ENCODE peak calls at places on chromosomes 7 and 10, in four cellular contexts. S, J, D and R are unnamed samples. For H3K9me3, the result is how much of the 10 kb centered on the place peaks cover.

GRCh38 chr7:22665816-22666375 is 61.1 kb upstream of the IL6 start:
- DNase-seq in J (no peak), D (no peak), S (no peak), R (no peak)

GRCh38 chr10:62374862-62375710 is 917 bp downstream of the ZNF365 start:
- DNase-seq in J (peak), S (no peak), D (no peak), R (no peak)

GRCh38 chr7:43039346-43039745 is 73.1 kb upstream of the HECW1 start:
- DNase-seq in S (no peak), D (no peak), J (no peak), R (no peak)

GRCh38 chr7:98935811-98936210 is 57.5 kb downstream of the TRRAP start:
- DNase-seq in J (no peak), D (no peak), S (no peak), R (no peak)

GRCh38 chr10:109996225-109996624 is 11.6 kb upstream of the ADD3 start:
- DNase-seq in J (no peak), D (no peak), S (no peak), R (no peak)

GRCh38 chr7:16785316-16785715 is 19.5 kb downstream of the AGR2 start:
- DNase-seq in S (no peak), J (no peak), D (no peak), R (no peak)

GRCh38 chr10:71968553-71969474 is 4.6 kb downstream of the CHST3 start:
- DNase-seq in J (peak), S (peak), D (no peak), R (no peak)

GRCh38 chr10:88038268-88038667 is 174.8 kb downstream of the PTEN start:
- DNase-seq in D (no peak), S (no peak), J (no peak), R (no peak)

GRCh38 chr7:256461-256940 is 33.5 kb upstream of the FOXL3 start:
- DNase-seq in J (no peak), S (no peak), D (peak), R (no peak)

DNA sequence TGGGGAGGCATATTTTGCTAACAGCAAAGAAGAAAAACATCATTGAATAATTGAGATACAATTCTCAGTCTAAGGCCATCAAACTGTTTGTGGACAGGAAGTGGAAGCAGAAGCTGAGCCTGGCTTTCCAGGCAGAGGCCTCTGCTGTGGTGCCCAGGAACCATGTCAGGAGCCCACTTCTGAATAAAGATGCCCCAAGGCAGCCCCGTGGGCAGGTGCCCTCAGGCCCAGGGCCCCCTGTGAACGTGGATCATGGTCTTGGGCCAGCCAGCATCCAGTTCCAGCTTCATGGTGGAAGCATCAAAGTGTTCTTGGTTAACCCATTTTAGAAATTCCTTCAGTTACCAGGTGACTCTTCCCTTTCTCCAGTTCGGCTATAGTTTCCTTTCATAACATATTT is 346.8 kb downstream of the PTPRN2 start:
- DNase-seq in S (no peak), J (no peak), D (no peak), R (no peak)
- H3K9me3 ChIP-seq in S (under half), J (under half), D (under half), R (under half)

GRCh38 chr10:123522702-123523312 is 143.3 kb upstream of the GPR26 start:
- DNase-seq in J (no peak), S (no peak), D (no peak), R (no peak)

GRCh38 chr10:123523833-123524232 is 142.3 kb upstream of the GPR26 start:
- DNase-seq in S (no peak), D (no peak), J (no peak), R (no peak)

GRCh38 chr10:123529146-123529760 is 136.9 kb upstream of the GPR26 start:
- DNase-seq in D (no peak), J (no peak), S (no peak), R (no peak)

GRCh38 chr10:123527122-123527521 is 139.0 kb upstream of the GPR26 start:
- DNase-seq in S (no peak), J (no peak), D (no peak), R (no peak)

GRCh38 chr10:123526356-123527079 is 139.6 kb upstream of the GPR26 start:
- DNase-seq in D (no peak), S (no peak), J (no peak), R (no peak)
- H3K9me3 ChIP-seq in D (under half), S (under half), J (under half), R (under half)

GRCh38 chr7:149529136-149529718 is 31.6 kb upstream of the ZNF746 start:
- DNase-seq in D (no peak), J (no peak), S (no peak), R (no peak)

GRCh38 chr7:149524399-149524798 is 26.8 kb upstream of the ZNF746 start:
- DNase-seq in D (no peak), S (no peak), J (no peak), R (no peak)

GRCh38 chr7:149527414-149527813 is 29.8 kb upstream of the ZNF746 start:
- DNase-seq in D (no peak), S (no peak), J (no peak), R (no peak)

DNA sequence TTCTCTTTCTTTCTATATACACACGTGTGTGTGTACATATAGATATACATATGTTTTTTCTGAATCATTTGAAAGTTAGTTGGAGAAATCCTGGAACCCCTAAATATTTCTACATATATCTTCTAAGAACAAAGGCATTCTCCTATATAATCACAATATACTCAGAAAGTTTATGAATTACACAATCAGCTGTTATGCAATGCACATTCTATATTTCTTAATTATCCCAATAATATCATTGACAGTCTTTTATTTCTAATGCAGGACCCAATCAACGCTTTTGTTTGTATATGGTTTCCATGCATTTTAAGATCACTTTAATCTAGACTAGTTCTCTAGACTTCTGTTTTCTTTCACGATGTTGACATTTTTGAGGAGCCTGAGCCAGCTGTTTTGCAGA is 27.7 kb upstream of the ZNF746 start:
- DNase-seq in D (no peak), S (no peak), J (no peak), R (no peak)
- H3K9me3 ChIP-seq in D (under half), S (under half), J (under half), R (under half)

GRCh38 chr10:113687041-113687440 is 7.3 kb downstream of the CASP7 start:
- DNase-seq in J (no peak), S (no peak), D (no peak), R (no peak)

GRCh38 chr10:113689574-113689973 is 9.9 kb downstream of the CASP7 start:
- DNase-seq in S (no peak), D (no peak), J (no peak), R (no peak)

GRCh38 chr10:113691381-113691780 is 11.7 kb downstream of the CASP7 start:
- DNase-seq in S (no peak), J (no peak), D (no peak), R (no peak)

GRCh38 chr10:113690749-113691148 is 11.0 kb downstream of the CASP7 start:
- DNase-seq in D (no peak), J (no peak), S (no peak), R (no peak)

DNA sequence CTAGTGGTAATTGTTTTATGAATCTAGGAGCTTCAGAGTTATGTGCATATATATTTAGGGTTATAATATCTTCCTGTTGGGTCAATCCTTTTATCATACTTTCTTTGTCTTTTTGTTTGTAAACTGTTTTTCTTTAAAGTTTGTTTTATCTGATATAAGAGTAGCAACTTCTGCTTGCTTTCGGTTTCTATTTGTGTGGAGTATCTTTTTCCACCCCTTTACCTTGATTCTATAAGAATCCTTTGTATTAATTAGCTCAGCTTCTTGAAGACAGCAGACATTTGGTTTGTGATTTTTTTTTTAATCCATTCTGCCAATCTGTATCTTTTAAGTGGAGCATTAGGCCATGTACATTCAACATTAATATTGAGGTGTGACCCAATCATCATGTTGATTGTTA is 9.3 kb downstream of the CASP7 start:
- DNase-seq in S (no peak), J (no peak), D (no peak), R (no peak)
- H3K9me3 ChIP-seq in S (under half), J (under half), D (half or more), R (under half)

GRCh38 chr7:141416691-141417268 is 134.4 kb upstream of the AGK start:
- DNase-seq in S (no peak), D (no peak), J (no peak), R (no peak)

GRCh38 chr7:141411133-141411532 is 140.1 kb upstream of the AGK start:
- DNase-seq in D (no peak), S (no peak), J (no peak), R (no peak)

GRCh38 chr7:141418087-141418486 is 133.1 kb upstream of the AGK start:
- DNase-seq in D (no peak), S (no peak), J (no peak), R (no peak)

GRCh38 chr7:141417506-141417905 is 133.7 kb upstream of the AGK start:
- DNase-seq in J (no peak), S (no peak), D (no peak), R (no peak)

GRCh38 chr7:141415999-141416398 is 135.2 kb upstream of the AGK start:
- DNase-seq in D (no peak), S (no peak), J (no peak), R (no peak)
- H3K9me3 ChIP-seq in D (under half), S (under half), J (under half), R (under half)